ENCODE peak calls at places on chromosome 14, in six cellular contexts. E, U, S, K, Q and J are unnamed samples.

GRCh38 chr14:72699852-72700257 is 194.0 kb downstream of the DPF3 start:
- DNase-seq in E (no peak), U (no peak), S (no peak), K (no peak), Q (peak), J (no peak)

GRCh38 chr14:31206536-31207286 is 882 bp downstream of the HECTD1 start:
- DNase-seq in E (peak), U (peak), S (peak), K (peak), Q (peak), J (peak)

GRCh38 chr14:35296505-35296904 is 4.3 kb downstream of the PSMA6 start:
- DNase-seq in E (no peak), U (no peak), S (no peak), K (no peak), Q (no peak), J (no peak)

GRCh38 chr14:85471156-85471555 is 58.8 kb upstream of the FLRT2 start:
- DNase-seq in E (no peak), U (no peak), S (no peak), K (no peak), Q (no peak), J (no peak)

GRCh38 chr14:60197629-60198318 is 32.6 kb upstream of the DHRS7 start:
- DNase-seq in E (no peak), U (no peak), S (no peak), K (peak), Q (peak), J (no peak)

GRCh38 chr14:96064866-96065265 is 25.7 kb downstream of the C14orf132 start:
- DNase-seq in E (no peak), U (no peak), S (no peak), K (no peak), Q (no peak), J (no peak)

GRCh38 chr14:99975190-99975589 is 90.0 kb upstream of the EVL start:
- DNase-seq in E (no peak), U (no peak), S (no peak), K (no peak), Q (no peak), J (no peak)

GRCh38 chr14:51780006-51780692 is 80.3 kb upstream of the GNG2 start:
- DNase-seq in E (peak), U (peak), S (peak), K (peak), Q (peak), J (peak)

GRCh38 chr14:24253936-24254335 is 9.0 kb downstream of the TGM1 start:
- DNase-seq in E (no peak), U (no peak), S (no peak), K (no peak), Q (no peak), J (no peak)

GRCh38 chr14:75430526-75430925 is 2.7 kb downstream of the JDP2 start:
- DNase-seq in E (no peak), U (no peak), S (no peak), K (no peak), Q (no peak), J (no peak)

GRCh38 chr14:58298880-58299664 is 717 bp downstream of the ARID4A start:
- DNase-seq in E (peak), U (peak), S (peak), K (no peak), Q (peak), J (peak)

GRCh38 chr14:73833530-73834257 is 17.9 kb upstream of the PTGR2 start:
- DNase-seq in E (no peak), U (peak), S (no peak), K (no peak), Q (peak), J (no peak)

GRCh38 chr14:89444044-89444443 is 27.0 kb upstream of the FOXN3 start:
- DNase-seq in E (no peak), U (no peak), S (peak), K (no peak), Q (no peak), J (no peak)

GRCh38 chr14:39154594-39155189 is 15.4 kb downstream of the TRAPPC6B start:
- DNase-seq in E (no peak), U (no peak), S (no peak), K (no peak), Q (no peak), J (no peak)

GRCh38 chr14:72850360-72850759 is 43.5 kb downstream of the DPF3 start:
- DNase-seq in E (no peak), U (no peak), S (no peak), K (peak), Q (peak), J (no peak)

GRCh38 chr14:94022532-94023411 is 3.4 kb upstream of the OTUB2 start:
- DNase-seq in E (no peak), U (no peak), S (no peak), K (no peak), Q (peak), J (no peak)

GRCh38 chr14:36773558-36773957 is 111.9 kb downstream of the PAX9 start:
- DNase-seq in E (no peak), U (no peak), S (no peak), K (peak), Q (peak), J (no peak)

GRCh38 chr14:24411468-24412454 is 13.0 kb downstream of the NYNRIN start:
- DNase-seq in E (no peak), U (no peak), S (no peak), K (peak), Q (peak), J (peak)

GRCh38 chr14:21231020-21231652 is 38.1 kb downstream of the HNRNPC start:
- DNase-seq in E (no peak), U (no peak), S (no peak), K (no peak), Q (no peak), J (no peak)

GRCh38 chr14:54189358-54190354 is 207.2 kb upstream of the CDKN3 start:
- DNase-seq in E (no peak), U (no peak), S (no peak), K (peak), Q (peak), J (no peak)

GRCh38 chr14:50340945-50341344 is 28.8 kb downstream of the DMAC2L start:
- DNase-seq in E (no peak), U (no peak), S (no peak), K (no peak), Q (no peak), J (no peak)